ENCODE peak calls at places on chromosomes 4 and X, in four cellular contexts. W, P, V and F are unnamed samples.

GRCh38 chr4:176680668-176681067 is 112.1 kb downstream of the VEGFC start:
- DNase-seq in W (no peak), P (no peak), V (no peak), F (no peak)

GRCh38 chrX:78321809-78322208 is 5.6 kb downstream of the CYSLTR1 start:
- DNase-seq in W (peak; percentile 14), P (no peak), V (no peak), F (peak; percentile 85)

GRCh38 chrX:144334577-144334976 is 450.7 kb downstream of the UBE2NL start:
- DNase-seq in W (no peak), P (no peak), V (no peak), F (no peak)

GRCh38 chr4:141905751-141906150 is 269.4 kb downstream of the IL15 start:
- DNase-seq in W (no peak), P (no peak), V (no peak), F (no peak)

GRCh38 chrX:71542411-71542810 is 9.5 kb downstream of the OGT start:
- DNase-seq in W (no peak), P (no peak), V (no peak), F (no peak)

GRCh38 chr4:126899382-126899801 is 733.4 kb upstream of the INTU start:
- DNase-seq in W (peak; percentile 50), P (no peak), V (no peak), F (no peak)

GRCh38 chr4:65437102-65437501 is 233.2 kb downstream of the EPHA5 start:
- DNase-seq in W (no peak), P (no peak), V (no peak), F (no peak)

GRCh38 chrX:22730542-22730941 is 269.2 kb upstream of the DDX53 start:
- DNase-seq in W (no peak), P (no peak), V (no peak), F (no peak)

GRCh38 chrX:15855562-15856256 is 1.1 kb upstream of the AP1S2 start:
- DNase-seq in W (no peak), P (no peak), V (no peak), F (no peak)

GRCh38 chr4:83605216-83605615 is 69.3 kb downstream of the GPAT3 start:
- DNase-seq in W (no peak), P (no peak), V (no peak), F (no peak)

GRCh38 chrX:124594017-124594651 is 247.8 kb downstream of the SH2D1A start:
- DNase-seq in W (no peak), P (no peak), V (no peak), F (no peak)

GRCh38 chr4:73251384-73251783 is 7.2 kb downstream of the ANKRD17 start:
- DNase-seq in W (no peak), P (no peak), V (no peak), F (no peak)

GRCh38 chrX:2184089-2184488 is 316.7 kb downstream of the DHRSX start:
- DNase-seq in W (no peak), P (no peak), V (no peak), F (no peak)

GRCh38 chrX:2185341-2186082 is 315.3 kb downstream of the DHRSX start:
- DNase-seq in W (no peak), P (no peak), V (no peak), F (no peak)

GRCh38 chrX:2188840-2189239 is 311.9 kb downstream of the DHRSX start:
- DNase-seq in W (no peak), P (no peak), V (no peak), F (no peak)

GRCh38 chrX:2187352-2188115 is 313.2 kb downstream of the DHRSX start:
- DNase-seq in W (no peak), P (no peak), V (no peak), F (no peak)

GRCh38 chrX:2188316-2188715 is 312.5 kb downstream of the DHRSX start:
- DNase-seq in W (no peak), P (no peak), V (no peak), F (no peak)
- H3K4me3 ChIP-seq in W (no peak overlapping the region), P (no peak overlapping the region), V (no peak overlapping the region), F (no peak overlapping the region)

GRCh38 chr4:3898098-3898497 is 131.9 kb downstream of the ADRA2C start:
- DNase-seq in W (no peak), P (no peak), V (no peak), F (no peak)
- H3K4me3 ChIP-seq in W (no peak overlapping the region), P (no peak overlapping the region), V (no peak overlapping the region), F (no peak overlapping the region)

GRCh38 chr4:6694177-6694901 is 661 bp downstream of the S100P start:
- DNase-seq in W (no peak), P (no peak), V (no peak), F (no peak)
- H3K4me3 ChIP-seq in W (no peak overlapping the region), P (no peak overlapping the region), V (no peak overlapping the region), F (no peak overlapping the region)

GRCh38 chr4:175418511-175418910 is 393.6 kb downstream of the GPM6A start:
- DNase-seq in W (no peak), P (no peak), V (no peak), F (no peak)

GRCh38 chr4:175414602-175415001 is 397.5 kb downstream of the GPM6A start:
- DNase-seq in W (no peak), P (no peak), V (no peak), F (no peak)

GRCh38 chr4:175421506-175421905 is 390.6 kb downstream of the GPM6A start:
- DNase-seq in W (no peak), P (no peak), V (no peak), F (no peak)

GRCh38 chr4:175422331-175422730 is 389.7 kb downstream of the GPM6A start:
- DNase-seq in W (no peak), P (no peak), V (no peak), F (no peak)

GRCh38 chr4:175419120-175419774 is 392.8 kb downstream of the GPM6A start:
- DNase-seq in W (no peak), P (no peak), V (no peak), F (no peak)
- H3K4me3 ChIP-seq in W (no peak overlapping the region), P (no peak overlapping the region), V (no peak overlapping the region), F (no peak overlapping the region)

GRCh38 chr4:174926958-174927357 is 8.8 kb downstream of the ADAM29 start:
- DNase-seq in W (no peak), P (no peak), V (no peak), F (no peak)

GRCh38 chr4:174929346-174929745 is 11.2 kb downstream of the ADAM29 start:
- DNase-seq in W (no peak), P (no peak), V (no peak), F (peak; percentile 61)

GRCh38 chr4:174928575-174929253 is 10.6 kb downstream of the ADAM29 start:
- DNase-seq in W (no peak), P (no peak), V (no peak), F (no peak)

GRCh38 chr4:174930895-174931294 is 12.7 kb downstream of the ADAM29 start:
- DNase-seq in W (no peak), P (no peak), V (no peak), F (no peak)

DNA sequence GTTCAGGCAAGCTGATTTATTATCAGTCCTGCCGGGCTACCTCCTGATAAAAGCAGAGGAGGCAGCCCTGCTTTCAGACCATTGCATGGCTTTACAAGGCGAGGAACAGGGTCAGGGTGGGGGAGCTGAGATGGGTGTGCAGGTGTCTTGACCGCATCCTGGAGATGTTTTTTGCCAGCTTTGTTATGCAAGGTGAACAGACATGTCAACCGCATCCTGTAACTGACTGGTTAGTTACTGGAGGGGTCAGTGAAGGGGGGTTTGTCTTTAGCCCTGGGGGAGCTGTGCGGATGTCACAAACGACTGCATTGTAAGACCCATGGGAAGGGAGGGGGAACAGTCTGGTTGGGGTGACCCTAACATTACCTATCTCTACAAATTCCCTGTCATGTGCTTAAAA is 10.0 kb downstream of the ADAM29 start:
- DNase-seq in W (no peak), P (no peak), V (no peak), F (peak; percentile 71)
- H3K4me3 ChIP-seq in W (no peak overlapping the region), P (no peak overlapping the region), V (no peak overlapping the region), F (no peak overlapping the region)

GRCh38 chr4:89299153-89299789 is 8.3 kb downstream of the GPRIN3 start:
- DNase-seq in W (no peak), P (no peak), V (no peak), F (no peak)
- H3K4me3 ChIP-seq in W (peak overlapping the region; percentile 21), P (no peak overlapping the region), V (peak overlapping the region; percentile 58), F (peak overlapping the region; percentile 19)

DNA sequence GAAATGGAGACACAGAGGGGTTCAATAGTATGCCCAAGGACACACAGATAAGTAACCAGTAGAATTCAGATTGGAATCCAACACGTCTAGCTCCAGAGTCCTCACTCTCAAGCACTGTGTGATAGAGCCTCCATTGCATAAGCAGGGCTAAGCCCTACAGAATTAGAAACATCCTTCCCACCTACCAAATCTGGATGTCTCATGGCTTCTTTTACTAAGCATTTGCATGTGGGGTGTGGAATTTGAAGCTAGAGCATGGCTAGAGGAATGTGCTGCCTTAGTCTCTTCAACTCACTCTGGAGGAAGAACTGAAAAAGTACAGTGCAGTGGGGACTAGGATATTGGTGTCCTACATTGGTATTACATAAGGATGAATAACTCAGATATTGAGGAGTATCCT is 119.4 kb downstream of the MFAP3L start:
- DNase-seq in W (no peak), P (no peak), V (no peak), F (no peak)
- H3K4me3 ChIP-seq in W (no peak overlapping the region), P (no peak overlapping the region), V (no peak overlapping the region), F (no peak overlapping the region)

GRCh38 chr4:154658680-154659402 is 46.4 kb upstream of the FGG start:
- DNase-seq in W (no peak), P (no peak), V (no peak), F (no peak)
- H3K4me3 ChIP-seq in W (no peak overlapping the region), P (no peak overlapping the region), V (no peak overlapping the region), F (no peak overlapping the region)